ENCODE peak calls at places on chromosomes 16 and 17, in eight cellular contexts. Q is activated T-helper 1 cell treated with anti-CD3 and anti-CD28 coated beads, Interleukin-2, amount 50 U/mL, for 16 hours; U is adrenal gland; C is AG08396; Z is left ventricle myocardium inferior; Y is ascending aorta; F is psoas muscle; V is HEK293T. X is an unnamed sample.

GRCh38 chr17:50107790-50108414 is 12.8 kb downstream of the PDK2 start:
- DNase-seq in Q (no peak), U (no peak), C (peak; percentile 80), Z (no peak), Y (no peak), F (no peak), V (no peak), X (no peak)

GRCh38 chr17:6402258-6402657 is 32.7 kb downstream of the AIPL1 start:
- DNase-seq in Q (no peak), U (no peak), C (no peak), Z (no peak), Y (no peak), F (no peak), V (no peak), X (no peak)

GRCh38 chr16:4498546-4499195 is 22.5 kb downstream of the HMOX2 start:
- DNase-seq in Q (no peak), U (no peak), C (no peak), Z (no peak), Y (no peak), F (no peak), V (no peak), X (no peak)

GRCh38 chr17:78905111-78905510 is 2.1 kb upstream of the CEP295NL start:
- DNase-seq in Q (no peak), U (no peak), C (no peak), Z (no peak), Y (no peak), F (no peak), V (no peak), X (no peak)

GRCh38 chr16:17474037-17474436 is 3.3 kb upstream of the XYLT1 start:
- DNase-seq in Q (no peak), U (peak; percentile 70), C (no peak), Z (no peak), Y (no peak), F (peak; percentile 17), V (no peak), X (no peak)

GRCh38 chr17:50468120-50469004 is at the start of gene CHAD:
- DNase-seq in Q (no peak), U (no peak), C (peak; percentile 72), Z (no peak), Y (no peak), F (peak; percentile 43), V (no peak), X (no peak)

GRCh38 chr17:76755285-76755684 is 17.4 kb downstream of the MFSD11 start:
- DNase-seq in Q (no peak), U (no peak), C (no peak), Z (no peak), Y (no peak), F (no peak), V (no peak), X (no peak)

GRCh38 chr16:21161211-21161610 is 2.7 kb downstream of the LDAF1 start:
- DNase-seq in Q (no peak), U (peak; percentile 57), C (peak; percentile 32), Z (no peak), Y (no peak), F (no peak), V (no peak), X (no peak)

GRCh38 chr16:30112197-30113030 is 923 bp downstream of the GDPD3 start:
- DNase-seq in Q (peak; percentile 34), U (peak; percentile 82), C (peak; percentile 77), Z (peak; percentile 62), Y (peak; percentile 79), F (peak; percentile 69), V (peak; percentile 95), X (peak; percentile 45)

GRCh38 chr16:68737730-68738590 is 868 bp downstream of the CDH1 start:
- DNase-seq in Q (no peak), U (no peak), C (no peak), Z (no peak), Y (no peak), F (no peak), V (no peak), X (no peak)

GRCh38 chr17:8695241-8695640 is 49.4 kb downstream of the CCDC42 start:
- DNase-seq in Q (no peak), U (no peak), C (no peak), Z (no peak), Y (peak; percentile 28), F (no peak), V (no peak), X (no peak)